ENCODE peak calls at places on chromosome 19, in eight cellular contexts. V, A, S, T, C, Q, R and O are unnamed samples.

GRCh38 chr19:4088975-4089374 is 22.3 kb upstream of the ZBTB7A start:
- DNase-seq in T (no peak), A (no peak), C (no peak), S (no peak), V (no peak), Q (no peak), R (no peak), O (no peak)

GRCh38 chr19:16208064-16208759 is 10.5 kb downstream of the AP1M1 start:
- DNase-seq in Q (peak), A (no peak), V (no peak), S (peak), C (no peak), R (no peak), T (no peak), O (peak)

GRCh38 chr19:18469245-18470107 is 31.5 kb upstream of the ISYNA1 start:
- DNase-seq in R (peak), A (peak), Q (peak), S (peak), V (peak), C (peak), T (peak), O (no peak)

GRCh38 chr19:5339950-5340636 is 519 bp downstream of the PTPRS start:
- DNase-seq in S (peak), A (peak), V (no peak), C (no peak), T (no peak), Q (no peak), R (no peak), O (no peak)

GRCh38 chr19:15180451-15181390 is 20.1 kb downstream of the NOTCH3 start:
- DNase-seq in V (no peak), C (no peak), S (peak), A (no peak), T (no peak), Q (peak), R (peak), O (no peak)

GRCh38 chr19:18637644-18638630 is 1.1 kb downstream of the KLHL26 start:
- DNase-seq in A (peak), V (no peak), C (no peak), S (no peak), Q (no peak), R (peak), T (no peak), O (no peak)

GRCh38 chr19:11767633-11768133 is 883 bp downstream of the ZNF441 start:
- DNase-seq in R (peak), A (peak), T (peak), S (no peak), V (peak), C (peak), Q (peak), O (no peak)

GRCh38 chr19:8451885-8452284 is 7.1 kb downstream of the HNRNPM start:
- DNase-seq in V (no peak), A (peak), T (peak), S (no peak), R (no peak), Q (no peak), C (peak), O (no peak)

GRCh38 chr19:3931041-3931440 is 1.8 kb upstream of the NMRK2 start:
- DNase-seq in Q (peak), S (no peak), R (peak), T (no peak), C (no peak), A (no peak), V (peak), O (no peak)

GRCh38 chr19:51367565-51368365 is 1.0 kb downstream of the CLDND2 start:
- DNase-seq in V (peak), R (peak), C (peak), T (peak), Q (peak), S (peak), A (peak), O (peak)

DNA sequence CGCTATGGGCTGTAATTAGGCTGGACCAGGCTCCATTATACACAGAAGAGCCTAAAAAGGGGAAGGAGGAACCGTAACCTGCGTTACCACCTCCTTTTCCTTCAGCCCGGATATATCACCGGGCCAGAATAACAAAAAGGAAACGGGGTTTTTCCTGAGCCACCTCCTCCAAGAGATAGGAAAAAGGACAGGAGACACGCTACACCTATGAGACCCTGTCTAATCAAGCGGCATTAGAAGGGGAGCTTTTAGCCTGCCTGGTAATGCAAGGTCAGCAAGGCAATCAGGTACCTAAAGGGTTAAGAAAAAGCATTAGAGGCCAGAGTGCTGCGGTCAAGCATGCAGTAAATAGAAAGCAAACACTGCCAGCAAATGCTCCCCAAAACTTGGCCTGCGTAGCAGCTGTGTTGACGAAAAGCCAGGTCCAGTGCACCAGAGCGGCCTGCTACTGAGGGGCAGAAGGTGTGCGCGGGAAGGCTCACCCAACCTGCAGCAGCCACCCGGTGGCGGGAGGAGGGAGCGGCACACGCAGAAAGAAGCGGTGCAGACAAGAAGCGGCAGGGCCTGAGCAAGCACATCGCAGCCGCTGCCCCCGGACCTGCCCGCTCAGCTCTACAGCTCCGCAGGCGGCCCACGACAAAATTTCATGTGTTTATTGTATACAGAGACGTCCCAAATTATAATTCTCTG is 1466.1 kb downstream of the UQCRFS1 start:
- DNase-seq in V (peak), T (no peak), S (peak), A (no peak), R (peak), C (peak), Q (no peak), O (no peak)
- TF ChIP-seq CTCF in V (peak), T (peak), S (no peak), A (no peak), R (no peak), C (peak), Q (no peak), O (peak)

GRCh38 chr19:6414793-6415591 is 9.6 kb downstream of the KHSRP start:
- DNase-seq in S (no peak), C (no peak), V (no peak), A (no peak), T (no peak), Q (no peak), R (no peak), O (no peak)

GRCh38 chr19:6418562-6418932 is 6.1 kb downstream of the KHSRP start:
- DNase-seq in R (no peak), T (no peak), S (no peak), Q (no peak), V (no peak), C (no peak), A (no peak), O (no peak)

GRCh38 chr19:6416658-6417405 is 7.8 kb downstream of the KHSRP start:
- DNase-seq in S (no peak), C (no peak), A (no peak), Q (no peak), R (no peak), V (no peak), T (no peak), O (no peak)

GRCh38 chr19:6415592-6416190 is 8.9 kb downstream of the KHSRP start:
- DNase-seq in C (no peak), V (no peak), Q (no peak), S (no peak), A (no peak), T (no peak), R (no peak), O (no peak)

GRCh38 chr19:6417713-6418561 is 6.7 kb downstream of the KHSRP start:
- DNase-seq in S (peak), Q (no peak), V (no peak), R (peak), A (no peak), T (no peak), C (peak), O (no peak)
- TF ChIP-seq CTCF in S (no peak), Q (peak), V (peak), R (no peak), A (peak), T (peak), C (peak), O (peak)

GRCh38 chr19:49118565-49119410 is at the start of gene C19orf73:
- DNase-seq in C (peak), V (peak), A (peak), T (peak), Q (peak), R (peak), S (peak), O (peak)
- TF ChIP-seq CTCF in C (no peak), V (no peak), A (no peak), T (peak), Q (peak), R (no peak), S (no peak), O (peak)

GRCh38 chr19:40502647-40503046 is 35.8 kb downstream of the SPTBN4 start:
- DNase-seq in Q (no peak), R (peak), S (peak), C (peak), T (peak), A (peak), V (no peak), O (no peak)
- TF ChIP-seq CTCF in Q (no peak), R (no peak), S (no peak), C (peak), T (peak), A (no peak), V (no peak), O (no peak)